ENCODE peak calls at places on chromosomes 16 and 17, in five cellular contexts. D, B, V, E and L are unnamed samples.

GRCh38 chr17:28290703-28291102 is 28.3 kb upstream of the TMEM97 start:
- DNase-seq in D (no peak), B (no peak), V (no peak), E (no peak), L (no peak)

GRCh38 chr16:11232852-11233726 is 22.9 kb downstream of the SOCS1 start:
- DNase-seq in D (peak), B (peak), V (no peak), E (no peak), L (no peak)

GRCh38 chr16:54939537-54940278 is 9.0 kb downstream of the IRX5 start:
- DNase-seq in D (peak), B (no peak), V (no peak), E (no peak), L (no peak)

GRCh38 chr16:85948870-85949269 is 49.9 kb downstream of the IRF8 start:
- DNase-seq in D (no peak), B (no peak), V (no peak), E (no peak), L (no peak)

GRCh38 chr16:72797606-72798005 is 250.3 kb downstream of the ZFHX3 start:
- DNase-seq in D (no peak), B (no peak), V (no peak), E (no peak), L (no peak)

GRCh38 chr16:87930456-87930855 is 5.9 kb downstream of the CA5A start:
- DNase-seq in D (peak), B (no peak), V (no peak), E (no peak), L (no peak)

GRCh38 chr17:75601057-75601987 is 13.7 kb downstream of the MYO15B start:
- DNase-seq in D (peak), B (peak), V (peak), E (peak), L (peak)

GRCh38 chr16:51271156-51271555 is 120.1 kb upstream of the SALL1 start:
- DNase-seq in D (no peak), B (no peak), V (no peak), E (no peak), L (no peak)

GRCh38 chr17:72976971-72977767 is 115.3 kb downstream of the SLC39A11 start:
- DNase-seq in D (peak), B (no peak), V (peak), E (peak), L (no peak)

GRCh38 chr17:39618252-39618913 is 8.4 kb upstream of the PPP1R1B start:
- DNase-seq in D (peak), B (peak), V (peak), E (no peak), L (no peak)

GRCh38 chr17:57915532-57915931 is 39.7 kb downstream of the CUEDC1 start:
- DNase-seq in D (peak), B (no peak), V (no peak), E (no peak), L (no peak)

GRCh38 chr16:77414752-77415231 is 20.0 kb downstream of the ADAMTS18 start:
- DNase-seq in D (no peak), B (no peak), V (peak), E (no peak), L (no peak)

GRCh38 chr17:48173191-48173590 is 65.6 kb downstream of the SNX11 start:
- DNase-seq in D (no peak), B (no peak), V (no peak), E (no peak), L (no peak)

GRCh38 chr17:4136373-4136772 is 6.5 kb downstream of the ZZEF1 start:
- DNase-seq in D (no peak), B (peak), V (peak), E (no peak), L (no peak)

GRCh38 chr16:9115277-9115676 is 23.8 kb downstream of the HAPSTR1 start:
- DNase-seq in D (peak), B (no peak), V (peak), E (no peak), L (no peak)

GRCh38 chr17:8253801-8254200 is 4.7 kb downstream of the PFAS start:
- DNase-seq in D (peak), B (peak), V (no peak), E (peak), L (no peak)

GRCh38 chr16:80899804-80900592 is 95.6 kb upstream of the CDYL2 start:
- DNase-seq in D (peak), B (peak), V (peak), E (no peak), L (no peak)

GRCh38 chr17:27808629-27809028 is 8.3 kb upstream of the NOS2 start:
- DNase-seq in D (peak), B (no peak), V (no peak), E (no peak), L (no peak)

GRCh38 chr17:42399121-42399520 is 10.9 kb upstream of the STAT3 start:
- DNase-seq in D (no peak), B (no peak), V (no peak), E (no peak), L (no peak)

GRCh38 chr16:3755249-3755648 is 37.9 kb upstream of the TRAP1 start:
- DNase-seq in D (no peak), B (no peak), V (no peak), E (no peak), L (no peak)

GRCh38 chr16:72768611-72769010 is 279.3 kb downstream of the ZFHX3 start:
- DNase-seq in D (no peak), B (no peak), V (no peak), E (no peak), L (no peak)

GRCh38 chr17:16442594-16443389 is 27.4 kb downstream of the TRPV2 start:
- DNase-seq in D (no peak), B (no peak), V (no peak), E (no peak), L (no peak)

GRCh38 chr17:17151541-17151940 is 54.6 kb downstream of the PLD6 start:
- DNase-seq in D (no peak), B (no peak), V (peak), E (no peak), L (no peak)

GRCh38 chr16:12876778-12877177 is 24.6 kb upstream of the SHISA9 start:
- DNase-seq in D (peak), B (no peak), V (no peak), E (no peak), L (no peak)

GRCh38 chr16:1825864-1826690 is 548 bp downstream of the HAGH start:
- DNase-seq in D (peak), B (peak), V (peak), E (no peak), L (peak)

GRCh38 chr17:77403854-77404253 is 263.1 kb downstream of the SEC14L1 start:
- DNase-seq in D (no peak), B (no peak), V (no peak), E (no peak), L (no peak)
- H3K9ac ChIP-seq in D (no peak), B (no peak), V (no peak), E (no peak), L (no peak)

GRCh38 chr16:6892961-6893360 is 439.7 kb upstream of the RBFOX1 start:
- DNase-seq in D (no peak), B (no peak), V (no peak), E (no peak), L (no peak)

GRCh38 chr16:6898896-6899295 is 433.7 kb upstream of the RBFOX1 start:
- DNase-seq in D (no peak), B (no peak), V (no peak), E (no peak), L (no peak)

GRCh38 chr16:6903671-6904070 is 429.0 kb upstream of the RBFOX1 start:
- DNase-seq in D (no peak), B (no peak), V (no peak), E (no peak), L (no peak)

DNA sequence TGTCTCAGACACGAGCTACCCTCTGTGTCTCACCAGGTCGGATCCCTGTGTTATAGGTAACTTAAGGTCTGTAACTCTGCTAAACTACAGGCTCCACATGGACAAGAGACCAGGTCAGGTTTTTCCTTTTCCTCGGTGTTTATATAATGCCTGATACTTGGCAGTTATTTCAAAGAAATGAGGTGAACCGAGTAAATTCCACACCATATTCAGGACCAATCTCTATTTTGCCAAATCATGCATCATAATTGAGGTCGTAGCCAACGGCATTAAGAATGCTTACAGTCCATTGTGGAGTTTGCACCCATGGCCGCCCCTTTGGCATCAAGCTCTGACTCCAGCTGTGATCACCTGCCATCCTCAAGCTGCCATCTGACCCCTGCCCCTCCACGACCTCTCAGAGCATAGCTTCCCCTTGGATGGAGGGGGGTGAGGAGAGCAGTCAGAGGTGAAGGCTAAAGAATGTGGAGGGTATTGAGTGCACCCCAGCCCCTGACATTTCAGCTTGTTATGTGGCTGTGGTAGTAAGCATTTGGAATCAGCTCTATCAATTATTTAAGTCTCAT is 434.7 kb upstream of the RBFOX1 start:
- DNase-seq in D (no peak), B (no peak), V (no peak), E (no peak), L (no peak)
- H3K9ac ChIP-seq in D (no peak), B (no peak), V (no peak), E (no peak), L (no peak)

GRCh38 chr17:60087882-60088669 is 9.4 kb upstream of the HEATR6 start:
- DNase-seq in D (peak), B (peak), V (no peak), E (no peak), L (no peak)
- H3K9ac ChIP-seq in D (no peak), B (no peak), V (no peak), E (no peak), L (no peak)

GRCh38 chr17:36723459-36723858 is 122.1 kb downstream of the MRM1 start:
- DNase-seq in D (no peak), B (no peak), V (no peak), E (no peak), L (no peak)

GRCh38 chr17:36720131-36720530 is 118.7 kb downstream of the MRM1 start:
- DNase-seq in D (no peak), B (no peak), V (no peak), E (no peak), L (no peak)

GRCh38 chr17:36722121-36722902 is 120.9 kb downstream of the MRM1 start:
- DNase-seq in D (peak), B (peak), V (no peak), E (no peak), L (no peak)

GRCh38 chr17:36721560-36722120 is 120.3 kb downstream of the MRM1 start:
- DNase-seq in D (no peak), B (no peak), V (no peak), E (no peak), L (no peak)

GRCh38 chr17:36722903-36723263 is 121.5 kb downstream of the MRM1 start:
- DNase-seq in D (no peak), B (no peak), V (no peak), E (no peak), L (no peak)
- H3K9ac ChIP-seq in D (no peak), B (no peak), V (no peak), E (no peak), L (no peak)

DNA sequence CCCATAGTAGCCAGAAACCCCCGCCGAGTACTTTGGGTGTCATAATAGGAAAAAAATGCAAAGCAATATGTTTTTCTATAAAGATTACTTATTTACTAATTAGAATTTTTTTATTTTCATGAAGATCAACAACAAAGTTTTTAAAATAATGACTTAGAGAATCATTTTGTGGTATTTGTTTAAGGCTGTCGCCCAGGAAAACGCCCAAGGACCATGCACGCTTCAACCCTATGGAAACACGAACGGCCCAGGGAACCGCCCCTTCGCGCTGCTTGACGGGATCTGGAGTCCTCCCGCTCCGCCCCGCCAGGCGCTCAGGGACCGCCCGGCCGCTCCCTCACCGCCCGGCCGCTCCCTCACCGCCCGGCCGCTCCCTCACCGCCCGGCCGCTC is 408 bp upstream of the KPNA2 start:
- DNase-seq in D (peak), B (peak), V (no peak), E (no peak), L (no peak)
- H3K9ac ChIP-seq in D (no peak), B (no peak), V (no peak), E (no peak), L (peak)

GRCh38 chr17:1946021-1946932 is 78.9 kb downstream of the RTN4RL1 start:
- DNase-seq in D (no peak), B (no peak), V (no peak), E (no peak), L (no peak)
- H3K9ac ChIP-seq in D (no peak), B (no peak), V (no peak), E (no peak), L (no peak)

GRCh38 chr17:1109606-1110523 is 69.9 kb downstream of the ABR start:
- DNase-seq in D (peak), B (peak), V (no peak), E (no peak), L (peak)
- H3K9ac ChIP-seq in D (no peak), B (peak), V (peak), E (peak), L (peak)

DNA sequence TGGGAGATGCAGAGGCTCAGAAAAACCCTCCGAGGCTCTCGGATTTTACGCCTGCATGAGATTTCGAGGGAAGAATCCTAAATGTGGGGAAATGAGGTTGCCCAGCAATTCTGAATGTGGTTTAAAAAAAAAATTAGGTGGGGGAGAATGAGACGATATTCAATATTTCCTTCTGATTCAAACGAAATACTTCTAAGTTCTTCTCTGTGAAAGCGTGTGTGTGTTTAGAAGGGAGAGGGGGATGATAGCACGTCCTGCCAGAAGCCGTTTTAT is 47.8 kb downstream of the TBC1D16 start:
- DNase-seq in D (no peak), B (no peak), V (no peak), E (no peak), L (no peak)
- H3K9ac ChIP-seq in D (no peak), B (peak), V (no peak), E (peak), L (no peak)

GRCh38 chr17:63786117-63786516 is 12.1 kb downstream of the DDX42 start:
- DNase-seq in D (no peak), B (no peak), V (no peak), E (no peak), L (no peak)

GRCh38 chr17:63790057-63790456 is 16.1 kb downstream of the DDX42 start:
- DNase-seq in D (no peak), B (no peak), V (no peak), E (no peak), L (no peak)

GRCh38 chr17:63785556-63785955 is 11.6 kb downstream of the DDX42 start:
- DNase-seq in D (no peak), B (no peak), V (peak), E (no peak), L (no peak)

GRCh38 chr17:63783522-63783921 is 9.6 kb downstream of the DDX42 start:
- DNase-seq in D (no peak), B (no peak), V (no peak), E (no peak), L (no peak)

DNA sequence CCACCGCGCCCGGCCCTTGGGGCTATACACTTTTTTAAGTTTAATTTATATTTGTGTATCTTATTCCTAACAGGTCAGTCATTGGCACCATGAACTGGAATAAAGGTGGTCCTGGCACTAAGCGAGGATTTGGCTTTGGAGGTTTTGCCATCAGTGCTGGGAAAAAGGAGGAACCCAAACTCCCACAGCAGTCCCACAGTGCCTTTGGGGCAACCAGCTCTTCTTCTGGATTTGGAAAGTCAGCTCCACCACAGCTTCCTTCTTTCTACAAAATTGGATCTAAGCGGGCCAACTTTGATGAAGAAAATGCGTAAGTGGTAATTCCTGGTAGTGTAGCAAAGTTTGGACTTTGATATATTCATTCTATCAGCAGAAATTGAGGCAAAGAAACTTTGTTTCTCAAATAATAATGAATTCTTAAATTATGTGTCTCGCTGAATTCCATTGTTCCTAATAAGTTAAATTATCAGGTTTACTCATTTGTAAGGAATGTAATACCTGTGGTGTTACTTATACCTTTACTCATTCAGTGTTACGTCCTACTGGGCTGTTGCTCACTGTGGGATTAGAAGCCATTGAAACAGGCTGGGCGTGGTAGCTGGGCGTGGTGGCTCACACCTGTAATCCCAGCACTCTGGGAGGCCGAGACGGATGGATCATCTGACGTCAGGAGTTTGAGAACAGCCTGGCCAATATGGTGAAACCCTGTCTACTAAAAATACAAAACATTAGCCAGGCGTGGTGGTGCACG is 13.2 kb downstream of the DDX42 start:
- DNase-seq in D (peak), B (no peak), V (peak), E (peak), L (no peak)
- H3K9ac ChIP-seq in D (no peak), B (no peak), V (peak), E (peak), L (no peak)

GRCh38 chr16:71442041-71442440 is at the start of gene TLE7:
- DNase-seq in D (no peak), B (peak), V (no peak), E (no peak), L (no peak)
- H3K9ac ChIP-seq in D (no peak), B (no peak), V (no peak), E (no peak), L (no peak)